ENCODE peak calls at places on chromosomes 6 and 20, in five cellular contexts. X, M, H, V and U are unnamed samples.

GRCh38 chr20:25275813-25276532 is 28.1 kb downstream of the PYGB start:
- DNase-seq in X (no peak), M (peak; percentile 11), H (peak; percentile 13), V (no peak), U (no peak)

GRCh38 chr20:3924304-3925112 is 35.3 kb downstream of the PANK2 start:
- DNase-seq in X (no peak), M (peak; percentile 37), H (no peak), V (no peak), U (no peak)

GRCh38 chr6:49849121-49849907 is 17.0 kb downstream of the CRISP1 start:
- DNase-seq in X (peak; percentile 61), M (no peak), H (no peak), V (peak; percentile 20), U (peak; percentile 57)

GRCh38 chr6:135094403-135094821 is 39.8 kb upstream of the HBS1L start:
- DNase-seq in X (no peak), M (no peak), H (no peak), V (peak; percentile 41), U (no peak)

GRCh38 chr6:21341910-21342309 is 251.6 kb upstream of the SOX4 start:
- DNase-seq in X (no peak), M (no peak), H (no peak), V (no peak), U (no peak)

GRCh38 chr6:11265932-11266331 is 33.5 kb upstream of the NEDD9 start:
- DNase-seq in X (no peak), M (no peak), H (no peak), V (no peak), U (no peak)

GRCh38 chr6:160000280-160000704 is 31.4 kb downstream of the IGF2R start:
- DNase-seq in X (no peak), M (no peak), H (no peak), V (no peak), U (no peak)

GRCh38 chr20:33280000-33280680 is 2.9 kb upstream of the BPIFB1 start:
- DNase-seq in X (no peak), M (no peak), H (no peak), V (no peak), U (no peak)

GRCh38 chr6:41878246-41878645 is 16.9 kb downstream of the USP49 start:
- DNase-seq in X (peak; percentile 52), M (no peak), H (no peak), V (peak; percentile 3), U (peak; percentile 52)

GRCh38 chr6:19873031-19873430 is 35.9 kb downstream of the ID4 start:
- DNase-seq in X (no peak), M (no peak), H (peak; percentile 40), V (no peak), U (peak; percentile 6)

GRCh38 chr6:19879663-19880062 is 42.5 kb downstream of the ID4 start:
- DNase-seq in X (no peak), M (no peak), H (no peak), V (no peak), U (no peak)

GRCh38 chr6:19880066-19880465 is 42.9 kb downstream of the ID4 start:
- DNase-seq in X (no peak), M (no peak), H (no peak), V (no peak), U (no peak)

GRCh38 chr6:19876672-19877071 is 39.5 kb downstream of the ID4 start:
- DNase-seq in X (no peak), M (no peak), H (no peak), V (no peak), U (no peak)
- TF ChIP-seq CTCF in X (no peak), M (no peak), H (no peak), V (no peak), U (no peak)

GRCh38 chr20:64053841-64054661 is 4.6 kb upstream of the SOX18 start:
- DNase-seq in X (peak; percentile 67), M (no peak), H (no peak), V (no peak), U (no peak)
- TF ChIP-seq CTCF in X (peak; percentile 22), M (no peak), H (no peak), V (peak; percentile 17), U (peak; percentile 38)

GRCh38 chr6:14283600-14284235 is 166.1 kb downstream of the CD83 start:
- DNase-seq in X (no peak), M (no peak), H (no peak), V (no peak), U (no peak)
- TF ChIP-seq CTCF in X (no peak), M (no peak), H (no peak), V (peak; percentile 13), U (no peak)

GRCh38 chr20:41358717-41359116 is 7.9 kb downstream of the EMILIN3 start:
- DNase-seq in X (no peak), M (no peak), H (no peak), V (no peak), U (no peak)

GRCh38 chr20:41356951-41357350 is 9.7 kb downstream of the EMILIN3 start:
- DNase-seq in X (no peak), M (no peak), H (no peak), V (no peak), U (no peak)

GRCh38 chr20:41357424-41358163 is 9.0 kb downstream of the EMILIN3 start:
- DNase-seq in X (no peak), M (no peak), H (no peak), V (no peak), U (no peak)

GRCh38 chr20:41359541-41360011 is 7.0 kb downstream of the EMILIN3 start:
- DNase-seq in X (no peak), M (no peak), H (no peak), V (no peak), U (no peak)

GRCh38 chr20:41358230-41358629 is 8.4 kb downstream of the EMILIN3 start:
- DNase-seq in X (no peak), M (no peak), H (no peak), V (no peak), U (no peak)
- TF ChIP-seq CTCF in X (no peak), M (no peak), H (no peak), V (no peak), U (no peak)